ENCODE peak calls at places on chromosome X, in four cellular contexts. One of them, this sample, is unnamed.

GRCh38 chrX:1555370-1555769 is 18.4 kb upstream of the P2RY8 start:
- DNase-seq in GM12878: no peak
- DNase-seq in K562: no peak
- DNase-seq in HepG2: no peak
- DNase-seq in this sample: no peak

GRCh38 chrX:39752820-39753219 is 344.9 kb downstream of the BCOR start:
- DNase-seq in GM12878: no peak
- DNase-seq in K562: no peak
- DNase-seq in HepG2: no peak
- DNase-seq in this sample: no peak

GRCh38 chrX:2894885-2895292 is 34.2 kb downstream of the ARSD start:
- DNase-seq in GM12878: no peak
- DNase-seq in K562: no peak
- DNase-seq in HepG2: peak
- DNase-seq in this sample: no peak

GRCh38 chrX:24515447-24515846 is 50.4 kb downstream of the PDK3 start:
- DNase-seq in K562: no peak
- DNase-seq in HepG2: no peak
- DNase-seq in GM12878: no peak
- DNase-seq in this sample: no peak

GRCh38 chrX:13540602-13541001 is 28.8 kb upstream of the EGFL6 start:
- DNase-seq in GM12878: no peak
- DNase-seq in HepG2: no peak
- DNase-seq in K562: no peak
- DNase-seq in this sample: no peak

GRCh38 chrX:136168929-136169735 is 21.8 kb downstream of the FHL1 start:
- DNase-seq in GM12878: no peak
- DNase-seq in K562: peak
- DNase-seq in HepG2: no peak
- DNase-seq in this sample: peak

GRCh38 chrX:110420771-110421498 is 62.3 kb downstream of the RTL9 start:
- DNase-seq in HepG2: no peak
- DNase-seq in K562: peak
- DNase-seq in GM12878: no peak
- DNase-seq in this sample: no peak

GRCh38 chrX:22122510-22122909 is 90.4 kb downstream of the PHEX start:
- DNase-seq in GM12878: no peak
- DNase-seq in K562: no peak
- DNase-seq in HepG2: no peak
- DNase-seq in this sample: no peak

GRCh38 chrX:32395878-32396277 is 815.5 kb downstream of the DMD start:
- DNase-seq in GM12878: no peak
- DNase-seq in HepG2: no peak
- DNase-seq in K562: no peak
- DNase-seq in this sample: no peak

GRCh38 chrX:17944833-17945497 is 83.9 kb upstream of the RAI2 start:
- DNase-seq in GM12878: no peak
- DNase-seq in HepG2: peak
- DNase-seq in K562: peak
- DNase-seq in this sample: no peak

GRCh38 chrX:10986616-10987015 is 124.5 kb upstream of the HCCS start:
- DNase-seq in HepG2: no peak
- DNase-seq in GM12878: no peak
- DNase-seq in K562: no peak
- DNase-seq in this sample: no peak

GRCh38 chrX:112081781-112082482 is 644 bp downstream of the TRPC5 start:
- DNase-seq in GM12878: no peak
- DNase-seq in K562: no peak
- DNase-seq in HepG2: no peak
- DNase-seq in this sample: peak

GRCh38 chrX:106170318-106170717 is 2.2 kb downstream of the PWWP3B start:
- DNase-seq in GM12878: no peak
- DNase-seq in K562: no peak
- DNase-seq in HepG2: no peak
- DNase-seq in this sample: no peak

GRCh38 chrX:1185556-1185955 is 26.9 kb downstream of the CRLF2 start:
- DNase-seq in GM12878: no peak
- DNase-seq in HepG2: no peak
- DNase-seq in K562: no peak
- DNase-seq in this sample: no peak

GRCh38 chrX:56975611-56976010 is 19.7 kb downstream of the SPIN3 start:
- DNase-seq in HepG2: no peak
- DNase-seq in K562: no peak
- DNase-seq in GM12878: no peak
- DNase-seq in this sample: no peak

GRCh38 chrX:54042609-54043010 is 1.7 kb downstream of the PHF8 start:
- DNase-seq in K562: peak
- DNase-seq in HepG2: peak
- DNase-seq in GM12878: no peak
- DNase-seq in this sample: peak

GRCh38 chrX:129795584-129795983 is 15.8 kb downstream of the SASH3 start:
- DNase-seq in K562: no peak
- DNase-seq in HepG2: no peak
- DNase-seq in GM12878: no peak
- DNase-seq in this sample: no peak

GRCh38 chrX:2707334-2707760 is 16.3 kb downstream of the CD99 start:
- DNase-seq in K562: no peak
- DNase-seq in GM12878: peak
- DNase-seq in HepG2: peak
- DNase-seq in this sample: peak

GRCh38 chrX:73239242-73239641 is 24.6 kb upstream of the NAP1L2 start:
- DNase-seq in GM12878: no peak
- DNase-seq in K562: no peak
- DNase-seq in HepG2: no peak
- DNase-seq in this sample: peak

GRCh38 chrX:151694661-151695582 is at the start of gene PRRG3:
- DNase-seq in HepG2: no peak
- DNase-seq in GM12878: no peak
- DNase-seq in K562: no peak
- DNase-seq in this sample: peak

GRCh38 chrX:54093159-54093558 is 48.9 kb upstream of the PHF8 start:
- DNase-seq in K562: no peak
- DNase-seq in GM12878: no peak
- DNase-seq in HepG2: no peak
- DNase-seq in this sample: no peak

GRCh38 chrX:154516655-154517100 is 646 bp upstream of the FAM3A start:
- DNase-seq in K562: no peak
- DNase-seq in HepG2: no peak
- DNase-seq in GM12878: no peak
- DNase-seq in this sample: no peak

GRCh38 chrX:133935096-133935495 is 50.3 kb downstream of the GPC3 start:
- DNase-seq in K562: no peak
- DNase-seq in GM12878: no peak
- DNase-seq in HepG2: no peak
- DNase-seq in this sample: no peak
- TF ChIP-seq ATF3 in K562: no peak
- TF ChIP-seq ATF3 in GM12878: no peak
- TF ChIP-seq ATF3 in HepG2: no peak
- TF ChIP-seq ATF3 in this sample: no peak

DNA sequence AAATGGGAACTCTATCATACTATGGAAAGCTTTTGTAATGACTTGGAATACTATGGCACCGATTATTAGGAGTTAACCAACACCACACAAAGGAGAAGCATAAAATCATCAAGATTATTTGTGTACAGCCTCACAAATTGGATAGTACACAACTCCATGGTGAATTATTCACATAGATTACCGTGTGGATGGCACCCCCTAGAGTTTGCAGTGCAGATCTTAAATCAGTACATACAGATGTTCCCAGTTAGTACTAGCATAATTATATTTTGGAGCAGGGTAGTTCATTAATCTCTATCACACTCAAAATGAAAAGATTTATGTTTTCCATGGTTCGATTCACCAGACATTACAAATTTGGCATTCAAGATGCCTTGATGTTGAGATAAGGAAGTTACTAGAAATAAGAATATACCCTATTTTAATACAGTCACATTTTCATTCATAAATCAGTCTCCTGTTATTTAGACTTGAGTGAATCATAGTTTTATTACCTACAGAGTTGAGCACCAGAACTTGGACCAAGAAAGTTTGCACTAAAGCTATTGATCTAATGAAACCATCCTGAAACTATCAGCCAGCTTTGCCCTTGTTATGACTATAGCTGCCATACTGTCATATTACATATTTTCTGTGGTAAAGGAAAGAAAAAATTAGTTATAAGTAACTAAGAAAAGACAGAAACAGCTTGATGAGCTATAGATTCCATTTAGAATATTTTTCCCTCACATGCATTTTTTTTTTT is 531.8 kb downstream of the GLUD2 start:
- DNase-seq in K562: peak
- DNase-seq in HepG2: peak
- DNase-seq in GM12878: peak
- DNase-seq in this sample: no peak
- TF ChIP-seq CBFB in K562: no peak
- TF ChIP-seq CBFB in HepG2: no peak
- TF ChIP-seq CBFB in GM12878: no peak
- TF ChIP-seq CBFB in this sample: no peak

DNA sequence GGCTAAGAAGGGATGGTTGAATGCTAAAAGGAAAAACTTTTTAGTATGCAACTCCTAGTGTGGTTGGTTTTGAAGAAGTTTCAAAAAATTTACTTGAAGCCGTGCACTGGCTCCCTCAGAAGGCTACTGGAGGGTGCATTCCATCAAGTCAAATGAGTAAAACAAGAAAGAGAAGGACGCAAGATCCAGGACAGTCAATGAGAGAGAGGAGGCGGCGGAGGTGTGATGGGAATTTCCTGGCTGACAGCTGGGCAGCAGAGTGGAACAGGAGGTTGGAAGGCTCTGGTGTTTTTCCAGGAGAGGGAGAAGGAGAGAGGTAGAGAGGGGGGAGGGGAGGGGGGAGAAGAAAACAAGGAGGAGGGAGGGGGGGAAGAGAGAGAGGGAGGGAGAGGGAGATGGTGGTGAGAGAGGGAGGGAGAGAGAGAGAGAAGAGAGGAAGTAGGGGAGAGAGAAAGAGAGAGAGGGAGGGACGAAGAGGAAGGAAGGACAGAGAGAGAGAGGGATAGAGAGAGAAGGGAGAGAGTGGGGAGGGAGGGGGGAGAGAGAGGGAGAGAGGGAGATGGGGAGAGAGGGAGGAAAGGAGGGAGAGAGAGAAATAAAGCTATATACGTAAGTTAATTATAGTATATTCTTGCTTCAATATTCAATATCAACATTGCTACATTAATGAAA is 126.4 kb downstream of the SH3KBP1 start:
- DNase-seq in GM12878: no peak
- DNase-seq in K562: no peak
- DNase-seq in HepG2: no peak
- DNase-seq in this sample: no peak
- TF ChIP-seq USF2 in GM12878: no peak
- TF ChIP-seq USF2 in K562: no peak
- TF ChIP-seq USF2 in HepG2: no peak
- TF ChIP-seq USF2 in this sample: no peak

GRCh38 chrX:27924718-27925117 is 56.5 kb downstream of the DCAF8L1 start:
- DNase-seq in K562: no peak
- DNase-seq in HepG2: no peak
- DNase-seq in GM12878: no peak
- DNase-seq in this sample: no peak
- TF ChIP-seq ATF3 in K562: no peak
- TF ChIP-seq ATF3 in HepG2: no peak
- TF ChIP-seq ATF3 in GM12878: no peak
- TF ChIP-seq ATF3 in this sample: no peak

GRCh38 chrX:14883826-14884225 is 10.6 kb downstream of the MOSPD2 start:
- DNase-seq in K562: no peak
- DNase-seq in HepG2: no peak
- DNase-seq in GM12878: no peak
- DNase-seq in this sample: no peak
- TF ChIP-seq CBFB in K562: no peak
- TF ChIP-seq CBFB in HepG2: no peak
- TF ChIP-seq CBFB in GM12878: no peak
- TF ChIP-seq CBFB in this sample: no peak

DNA sequence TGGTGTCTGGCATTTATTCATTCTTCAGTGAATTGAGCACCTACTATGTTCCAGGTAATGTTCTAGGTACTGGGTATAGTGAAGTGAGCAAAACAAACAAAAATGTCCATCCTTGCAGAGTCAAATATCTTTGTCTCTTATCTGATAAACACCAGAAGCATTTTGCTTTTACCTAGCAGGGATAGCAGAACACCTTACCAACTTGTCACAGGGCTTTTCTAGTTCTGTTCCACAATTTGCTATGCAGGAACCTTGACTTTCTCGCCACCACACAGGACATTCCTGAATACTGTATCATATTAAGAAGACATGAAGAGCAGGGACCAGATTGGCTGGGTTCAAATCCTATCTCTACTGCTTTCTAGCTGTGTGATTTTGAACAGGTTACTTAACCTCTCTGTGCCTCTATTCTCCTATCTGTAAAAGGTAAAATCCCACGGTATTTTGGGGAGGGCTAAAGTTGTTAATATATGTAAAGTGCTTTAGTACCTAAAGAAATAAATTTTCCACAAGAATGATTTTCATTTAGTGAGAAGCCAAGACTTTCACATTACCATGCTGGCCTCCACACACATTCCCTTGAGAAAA is 214.5 kb upstream of the S100G start:
- DNase-seq in HepG2: no peak
- DNase-seq in GM12878: no peak
- DNase-seq in K562: no peak
- DNase-seq in this sample: no peak
- TF ChIP-seq USF2 in HepG2: no peak
- TF ChIP-seq USF2 in GM12878: no peak
- TF ChIP-seq USF2 in K562: no peak
- TF ChIP-seq USF2 in this sample: no peak

GRCh38 chrX:131764224-131764623 is 220.3 kb downstream of the OR13H1 start:
- DNase-seq in HepG2: no peak
- DNase-seq in GM12878: no peak
- DNase-seq in K562: no peak
- DNase-seq in this sample: no peak

GRCh38 chrX:131763674-131764073 is 219.8 kb downstream of the OR13H1 start:
- DNase-seq in GM12878: peak
- DNase-seq in HepG2: no peak
- DNase-seq in K562: peak
- DNase-seq in this sample: no peak

DNA sequence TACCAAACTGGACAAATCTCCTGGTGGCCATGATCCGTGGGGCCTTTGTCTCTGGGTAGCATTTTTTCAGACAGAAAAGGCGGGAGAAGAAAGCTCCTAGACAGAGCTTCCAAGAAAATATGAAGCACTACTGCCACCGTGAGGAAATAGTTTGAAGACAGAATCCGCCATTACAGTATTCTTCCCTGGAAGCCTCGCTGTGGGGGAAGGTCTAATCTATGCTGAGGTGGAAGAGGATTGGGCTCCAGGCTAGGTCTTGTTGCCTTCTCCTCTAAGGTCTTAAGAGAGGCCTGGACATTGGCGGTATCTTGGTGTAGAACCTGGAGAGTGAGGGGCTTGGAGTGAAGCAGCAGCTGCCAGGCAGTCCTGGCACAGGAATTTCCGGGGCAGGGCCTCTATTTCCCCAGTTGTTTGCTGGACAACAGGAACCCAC is 218.9 kb downstream of the OR13H1 start:
- DNase-seq in GM12878: peak
- DNase-seq in K562: peak
- DNase-seq in HepG2: no peak
- DNase-seq in this sample: no peak
- TF ChIP-seq ATF3 in GM12878: no peak
- TF ChIP-seq ATF3 in K562: no peak
- TF ChIP-seq ATF3 in HepG2: no peak
- TF ChIP-seq ATF3 in this sample: no peak

This sample was measured in WTC11.